ENCODE peak calls at places on chromosomes 1 and 21, in ten cellular contexts. G is NCI-H2081; B is endothelial cell of umbilical vein; X is CD8-positive, alpha-beta T cell; Y is BJ; E is T-helper 2 cell; L is HS-27A; W is LHCN-M2; M is NCI-H1105; S is cortex of kidney. O is an unnamed sample.

GRCh38 chr1:97529600-97529999 is 391.2 kb downstream of the DPYD start:
- DNase-seq in G (no peak), B (no peak), X (no peak), Y (no peak), E (no peak), L (no peak), W (no peak), M (no peak), S (no peak), O (no peak)

GRCh38 chr1:101846820-101847219 is 149.9 kb downstream of the OLFM3 start:
- DNase-seq in G (peak), B (no peak), X (no peak), Y (no peak), E (no peak), L (no peak), W (no peak), M (peak), S (no peak), O (no peak)

GRCh38 chr1:226644541-226645176 is 94.4 kb downstream of the ITPKB start:
- DNase-seq in G (no peak), B (no peak), X (no peak), Y (no peak), E (no peak), L (no peak), W (no peak), M (no peak), S (no peak), O (no peak)

GRCh38 chr21:32426592-32427051 is 14.1 kb downstream of the EVA1C start:
- DNase-seq in G (no peak), B (peak), X (no peak), Y (no peak), E (no peak), L (peak), W (peak), M (no peak), S (no peak), O (peak)

GRCh38 chr1:193520472-193520871 is 334.1 kb upstream of the B3GALT2 start:
- DNase-seq in G (no peak), B (no peak), X (no peak), Y (no peak), E (no peak), L (no peak), W (no peak), M (no peak), S (no peak), O (no peak)

GRCh38 chr1:4063516-4063915 is 163.4 kb upstream of the C1orf174 start:
- DNase-seq in G (no peak), B (no peak), X (no peak), Y (no peak), E (no peak), L (no peak), W (no peak), M (no peak), S (no peak), O (no peak)

GRCh38 chr21:29297483-29298347 is 1.0 kb upstream of the BACH1 start:
- DNase-seq in G (no peak), B (no peak), X (no peak), Y (no peak), E (no peak), L (no peak), W (no peak), M (no peak), S (no peak), O (no peak)

GRCh38 chr1:179002552-179003345 is 22.9 kb upstream of the FAM20B start:
- DNase-seq in G (peak), B (peak), X (peak), Y (no peak), E (peak), L (no peak), W (peak), M (peak), S (no peak), O (peak)

GRCh38 chr1:171867231-171867630 is 25.9 kb downstream of the DNM3 start:
- DNase-seq in G (no peak), B (no peak), X (no peak), Y (no peak), E (no peak), L (no peak), W (no peak), M (no peak), S (no peak), O (no peak)

GRCh38 chr21:41815652-41816582 is 49.1 kb upstream of the RIPK4 start:
- DNase-seq in G (no peak), B (no peak), X (no peak), Y (no peak), E (no peak), L (no peak), W (no peak), M (no peak), S (no peak), O (no peak)